ENCODE peak calls at places on chromosomes 7 and 10, in five cellular contexts. O, J, M, L and R are unnamed samples.

GRCh38 chr10:130740788-130741785 is 570.4 kb downstream of the TCERG1L start:
- DNase-seq in O (peak; percentile 48), J (no peak), L (no peak), M (no peak), R (no peak)

GRCh38 chr10:1715821-1716220 is 21.5 kb downstream of the ADARB2 start:
- DNase-seq in O (no peak), L (no peak), J (peak; percentile 33), M (no peak), R (no peak)

GRCh38 chr7:47504546-47505316 is 77.2 kb downstream of the TNS3 start:
- DNase-seq in J (no peak), M (no peak), O (no peak), L (no peak), R (no peak)

GRCh38 chr7:2032876-2033407 is 199.8 kb downstream of the MAD1L1 start:
- DNase-seq in M (no peak), L (no peak), J (no peak), O (peak; percentile 41), R (no peak)

GRCh38 chr7:82154728-82155127 is 288.8 kb downstream of the CACNA2D1 start:
- DNase-seq in J (no peak), M (no peak), L (no peak), O (no peak), R (no peak)

GRCh38 chr10:24556746-24557742 is 166.6 kb downstream of the ARHGAP21 start:
- DNase-seq in J (no peak), O (no peak), M (peak; percentile 76), L (no peak), R (no peak)

GRCh38 chr10:107264742-107265141 is 100.2 kb upstream of the SORCS1 start:
- DNase-seq in O (no peak), L (no peak), J (no peak), M (no peak), R (no peak)

GRCh38 chr10:63521389-63522128 is at the start of gene REEP3:
- DNase-seq in O (peak; percentile 88), L (no peak), J (no peak), M (peak; percentile 78), R (peak; percentile 64)

GRCh38 chr7:87926581-87927461 is 7.2 kb upstream of the ADAM22 start:
- DNase-seq in M (no peak), L (no peak), O (no peak), J (peak; percentile 95), R (no peak)

GRCh38 chr7:128948312-128948973 is 10.7 kb downstream of the IRF5 start:
- DNase-seq in M (peak; percentile 8), L (no peak), J (no peak), O (peak; percentile 66), R (no peak)

GRCh38 chr7:128945668-128946366 is 8.1 kb downstream of the IRF5 start:
- DNase-seq in O (peak; percentile 55), M (no peak), J (no peak), L (no peak), R (no peak)

GRCh38 chr7:128947854-128948253 is 10.1 kb downstream of the IRF5 start:
- DNase-seq in M (no peak), J (no peak), O (peak; percentile 46), L (no peak), R (no peak)

GRCh38 chr7:128948976-128949760 is 11.4 kb downstream of the IRF5 start:
- DNase-seq in L (no peak), J (no peak), M (no peak), O (peak; percentile 69), R (no peak)

GRCh38 chr7:128946936-128947830 is 9.5 kb downstream of the IRF5 start:
- DNase-seq in O (peak; percentile 64), L (no peak), M (no peak), J (no peak), R (no peak)
- TF ChIP-seq CTCF in O (no peak), L (no peak), M (no peak), J (peak; percentile 21), R (no peak)

GRCh38 chr10:44965651-44966097 is 6.1 kb downstream of the RASSF4 start:
- DNase-seq in L (no peak), O (no peak), J (no peak), M (no peak), R (peak; percentile 83)

GRCh38 chr10:44967596-44967995 is 8.0 kb downstream of the RASSF4 start:
- DNase-seq in L (no peak), O (no peak), J (no peak), M (no peak), R (no peak)

GRCh38 chr10:44966129-44966815 is 6.7 kb downstream of the RASSF4 start:
- DNase-seq in L (no peak), J (no peak), O (no peak), M (no peak), R (no peak)

GRCh38 chr10:44968101-44968886 is 8.7 kb downstream of the RASSF4 start:
- DNase-seq in J (no peak), O (no peak), M (peak; percentile 35), L (no peak), R (no peak)

DNA sequence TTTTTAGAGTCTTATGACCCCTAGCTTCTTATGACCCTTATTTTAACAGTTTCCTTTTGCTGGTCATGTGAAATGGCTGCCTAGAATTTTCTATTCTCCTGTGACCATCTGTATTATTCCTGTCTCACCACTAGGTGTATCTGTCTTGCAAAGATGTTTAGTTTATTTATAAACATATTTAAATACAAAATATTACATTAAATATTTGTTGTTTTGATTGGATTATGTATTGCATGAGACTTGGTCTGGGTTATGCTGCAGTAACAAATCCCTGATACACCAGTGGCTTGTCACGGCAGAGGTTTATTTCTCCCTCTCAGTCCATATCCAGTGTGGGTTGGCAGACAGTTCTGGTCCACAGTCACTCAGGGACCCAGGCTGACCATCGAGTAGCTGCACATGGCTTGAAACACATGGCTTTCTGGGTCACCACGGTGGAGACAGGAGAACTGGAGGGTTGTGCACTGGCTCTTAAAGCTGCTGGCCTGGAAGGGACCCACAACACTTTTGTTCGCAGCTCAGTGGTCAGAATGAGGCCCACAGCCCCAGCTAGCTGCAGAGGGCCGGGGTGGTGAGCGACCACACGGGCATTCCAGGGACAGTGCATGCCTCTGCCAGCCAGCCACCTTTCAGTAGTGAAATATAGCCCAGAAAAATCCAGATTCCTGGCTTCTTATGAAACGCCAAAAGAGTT is 7.4 kb downstream of the RASSF4 start:
- DNase-seq in M (no peak), L (no peak), O (no peak), J (no peak), R (no peak)
- TF ChIP-seq CTCF in M (peak; percentile 23), L (no peak), O (peak; percentile 29), J (peak; percentile 8), R (no peak)

DNA sequence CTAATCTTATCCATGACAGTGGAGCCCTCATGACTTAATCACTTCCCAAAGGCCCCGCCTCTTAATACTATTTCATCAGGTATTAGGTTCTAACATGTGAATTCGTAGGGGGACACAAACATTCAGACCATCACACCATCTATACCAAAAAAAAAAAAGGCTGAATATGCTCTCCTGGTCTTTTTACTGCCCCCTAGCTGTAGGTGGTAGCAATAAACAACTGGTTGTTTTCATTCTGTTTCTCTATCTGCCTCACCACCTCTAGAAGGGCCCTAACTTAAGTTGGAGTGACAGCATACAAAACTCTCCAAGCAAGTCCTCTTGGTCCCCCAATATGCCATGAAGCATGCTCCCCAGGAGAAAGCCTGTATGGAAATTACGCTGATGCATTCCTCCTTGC is 94.1 kb downstream of the GRM8 start:
- DNase-seq in M (no peak), O (no peak), L (no peak), J (no peak), R (no peak)
- TF ChIP-seq CTCF in M (no peak), O (peak; percentile 16), L (no peak), J (peak; percentile 40), R (no peak)

DNA sequence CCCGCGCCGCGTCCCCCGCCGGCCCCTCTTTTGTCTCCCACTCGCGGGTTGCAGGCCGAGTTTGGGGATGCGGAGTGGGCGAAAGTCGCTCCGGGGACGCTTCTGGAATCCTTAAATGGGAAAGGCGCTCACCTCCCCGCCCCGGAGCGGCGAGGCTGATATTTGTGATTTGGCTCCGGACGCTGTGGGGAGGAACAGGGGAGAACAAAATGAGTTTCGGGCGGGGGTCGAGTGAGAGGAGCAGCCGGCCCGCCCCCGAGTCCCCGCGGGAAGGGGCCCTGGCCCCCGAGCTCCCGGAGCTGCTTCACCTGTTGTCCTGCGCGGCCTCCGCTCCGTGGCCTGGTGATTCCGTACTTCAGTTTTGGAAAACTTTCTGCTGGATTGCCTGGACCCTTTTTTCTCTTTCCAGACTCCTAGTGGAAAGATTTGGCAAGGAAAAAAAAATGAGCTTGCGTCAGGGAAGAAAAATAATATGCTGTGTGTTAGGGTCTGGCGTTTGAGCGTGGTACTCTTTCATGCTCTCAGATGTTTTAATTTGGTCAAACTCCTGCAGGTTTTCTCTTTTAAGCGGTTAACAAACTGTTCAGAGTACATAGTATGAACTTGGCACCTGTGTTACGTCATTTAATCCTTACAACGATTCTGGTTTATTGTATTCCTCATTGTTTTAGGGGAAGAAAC is 831 bp downstream of the BMPR1A start:
- DNase-seq in L (no peak), O (peak; percentile 68), J (no peak), M (peak; percentile 59), R (peak; percentile 20)
- TF ChIP-seq CTCF in L (peak; percentile 50), O (peak; percentile 23), J (no peak), M (peak; percentile 49), R (no peak)

GRCh38 chr7:157757211-157757610 is 420.4 kb downstream of the DNAJB6 start:
- DNase-seq in O (no peak), J (no peak), M (no peak), L (no peak), R (no peak)
- TF ChIP-seq CTCF in O (no peak), J (no peak), M (no peak), L (no peak), R (no peak)

DNA sequence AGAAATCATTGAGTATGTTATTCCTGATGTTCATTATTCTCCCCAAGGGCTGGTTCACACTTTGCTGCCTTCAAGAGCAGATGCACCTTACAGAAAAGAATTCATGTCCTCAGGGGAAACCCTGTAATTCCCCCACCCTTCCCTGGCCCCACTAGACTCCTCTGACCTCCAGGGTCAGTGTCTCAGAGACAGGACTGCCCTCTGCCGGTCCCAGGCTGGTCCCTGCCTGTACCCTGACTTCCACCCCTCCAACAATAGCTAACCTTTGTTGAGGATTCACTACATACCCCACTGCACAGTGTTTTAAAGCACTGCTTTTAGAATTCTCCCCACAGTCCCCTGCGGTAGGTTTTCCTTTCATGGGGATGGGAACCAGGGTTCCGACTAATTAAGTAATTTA is 4.4 kb upstream of the SEPHS1 start:
- DNase-seq in L (no peak), M (no peak), O (no peak), J (no peak), R (no peak)
- TF ChIP-seq CTCF in L (no peak), M (peak; percentile 8), O (no peak), J (peak; percentile 55), R (no peak)